ENCODE peak calls at places on chromosomes 7 and 10, in seven cellular contexts. Z, L, P, J, K, S and B are unnamed samples.
A peak's percentile ranks its signal among the peaks of the same experiment; 100 is the strongest.

GRCh38 chr10:8183241-8183704 is 128.8 kb downstream of the GATA3 start:
- DNase-seq in Z (peak; percentile 74), J (peak; percentile 11), P (no peak), L (no peak), S (no peak), K (no peak), B (no peak)

GRCh38 chr7:74375726-74376220 is 77.9 kb upstream of the GTF2IRD1 start:
- DNase-seq in Z (no peak), J (no peak), K (no peak), S (no peak), L (no peak), P (no peak), B (no peak)

GRCh38 chr10:11853468-11853867 is 30.3 kb downstream of the PROSER2 start:
- DNase-seq in P (no peak), L (no peak), K (no peak), Z (no peak), S (no peak), J (no peak), B (no peak)

GRCh38 chr7:70360557-70360956 is 762.3 kb downstream of the AUTS2 start:
- DNase-seq in P (no peak), J (no peak), S (no peak), L (no peak), K (no peak), Z (no peak), B (no peak)

GRCh38 chr10:96401036-96401435 is 42.2 kb upstream of the OPALIN start:
- DNase-seq in L (no peak), K (no peak), S (no peak), Z (no peak), J (no peak), P (no peak), B (no peak)

GRCh38 chr7:142859829-142860228 is 5.0 kb downstream of the EPHB6 start:
- DNase-seq in P (no peak), Z (peak; percentile 10), K (peak; percentile 86), S (peak; percentile 23), L (no peak), J (no peak), B (peak; percentile 55)

GRCh38 chr10:79242620-79243152 is 104.6 kb upstream of the PPIF start:
- DNase-seq in P (peak; percentile 81), J (peak; percentile 35), K (peak; percentile 72), S (peak; percentile 57), L (peak; percentile 56), Z (no peak), B (peak; percentile 22)

GRCh38 chr7:131480384-131481315 is 75.8 kb downstream of the PODXL start:
- DNase-seq in L (no peak), S (no peak), K (no peak), Z (peak; percentile 78), J (no peak), P (peak; percentile 69), B (no peak)

GRCh38 chr10:127715782-127716378 is 21.1 kb upstream of the FOXI2 start:
- DNase-seq in Z (no peak), P (peak; percentile 60), K (peak; percentile 28), J (no peak), S (no peak), L (no peak), B (no peak)

GRCh38 chr10:121662945-121663917 is 65.0 kb upstream of the FGFR2 start:
- DNase-seq in Z (no peak), K (no peak), P (peak; percentile 4), S (no peak), L (peak; percentile 6), J (no peak), B (no peak)

GRCh38 chr10:46556515-46557318 is at the start of gene GPRIN2:
- DNase-seq in J (no peak), L (no peak), Z (no peak), S (no peak), P (no peak), K (no peak), B (no peak)

GRCh38 chr7:111082351-111082750 is 8.6 kb upstream of the LRRN3 start:
- DNase-seq in L (no peak), K (no peak), P (no peak), J (no peak), Z (no peak), S (no peak), B (no peak)

GRCh38 chr7:4693749-4694148 is 11.7 kb downstream of the FOXK1 start:
- DNase-seq in Z (no peak), J (no peak), S (no peak), K (no peak), P (no peak), L (no peak), B (no peak)

GRCh38 chr10:10897400-10897799 is 120.3 kb upstream of the CELF2 start:
- DNase-seq in S (no peak), Z (no peak), K (peak; percentile 74), J (no peak), P (no peak), L (no peak), B (no peak)

GRCh38 chr7:149716007-149716931 is 57.1 kb downstream of the ZNF467 start:
- DNase-seq in K (no peak), S (no peak), L (no peak), P (no peak), Z (no peak), J (no peak), B (no peak)

GRCh38 chr7:1587738-1588137 is 17.9 kb upstream of the PSMG3 start:
- DNase-seq in Z (no peak), S (no peak), L (no peak), J (no peak), K (no peak), P (no peak), B (no peak)

GRCh38 chr7:17940302-17941170 is at the start of gene SNX13:
- DNase-seq in J (peak; percentile 76), P (peak; percentile 96), S (peak; percentile 82), K (peak; percentile 89), L (peak; percentile 90), Z (peak; percentile 82), B (peak; percentile 83)

GRCh38 chr7:82015751-82016150 is 245.9 kb upstream of the HGF start:
- DNase-seq in S (no peak), Z (no peak), K (peak; percentile 19), J (no peak), P (no peak), L (no peak), B (peak; percentile 18)

GRCh38 chr10:21495002-21495685 is 30.3 kb downstream of the SKIDA1 start:
- DNase-seq in S (no peak), J (no peak), K (peak; percentile 25), P (no peak), L (no peak), Z (no peak), B (no peak)

GRCh38 chr7:30472081-30472770 is 6.4 kb downstream of the NOD1 start:
- DNase-seq in P (peak; percentile 55), S (no peak), L (no peak), K (peak; percentile 34), Z (no peak), J (no peak), B (no peak)

GRCh38 chr7:71245038-71245437 is 113.1 kb downstream of the GALNT17 start:
- DNase-seq in Z (no peak), S (no peak), L (peak; percentile 36), K (no peak), J (no peak), P (no peak), B (no peak)

GRCh38 chr10:32790483-32790882 is 167.5 kb downstream of the ITGB1 start:
- DNase-seq in P (no peak), J (no peak), L (no peak), Z (no peak), S (no peak), K (peak; percentile 38), B (no peak)

GRCh38 chr7:33687601-33688000 is 217.7 kb upstream of the BMPER start:
- DNase-seq in K (no peak), Z (no peak), L (no peak), S (no peak), P (no peak), J (no peak), B (no peak)

GRCh38 chr7:25857376-25858067 is 294.5 kb upstream of the NFE2L3 start:
- DNase-seq in L (no peak), S (peak; percentile 65), J (no peak), Z (peak; percentile 37), K (peak; percentile 90), P (no peak), B (no peak)

GRCh38 chr10:107031981-107032699 is 132.4 kb downstream of the SORCS1 start:
- DNase-seq in S (no peak), Z (peak; percentile 48), P (no peak), L (no peak), J (no peak), K (no peak), B (no peak)

GRCh38 chr10:8073696-8074416 is 19.4 kb downstream of the GATA3 start:
- DNase-seq in P (no peak), S (no peak), Z (no peak), L (no peak), K (no peak), J (no peak), B (no peak)

GRCh38 chr10:13048762-13049161 is 47.2 kb upstream of the CCDC3 start:
- DNase-seq in Z (no peak), K (peak; percentile 22), L (no peak), S (no peak), P (no peak), J (no peak), B (no peak)

GRCh38 chr10:33406596-33406995 is 72.1 kb upstream of the NRP1 start:
- DNase-seq in P (no peak), K (no peak), L (no peak), Z (no peak), J (no peak), S (no peak), B (no peak)

GRCh38 chr7:123208793-123209192 is 9.0 kb upstream of the SLC13A1 start:
- DNase-seq in Z (peak; percentile 33), P (peak; percentile 16), S (no peak), L (no peak), J (no peak), K (peak; percentile 31), B (no peak)

GRCh38 chr7:101453617-101454016 is 90.9 kb downstream of the COL26A1 start:
- DNase-seq in S (no peak), K (no peak), L (no peak), Z (peak; percentile 57), J (no peak), P (no peak), B (no peak)

GRCh38 chr10:132202070-132202970 is 15.6 kb downstream of the DPYSL4 start:
- DNase-seq in P (no peak), J (no peak), S (no peak), Z (no peak), K (no peak), L (no peak), B (no peak)

GRCh38 chr10:102656026-102656425 is 11.7 kb downstream of the TRIM8 start:
- DNase-seq in S (no peak), J (no peak), P (no peak), K (no peak), L (no peak), Z (no peak), B (no peak)

GRCh38 chr10:29955308-29955935 is 104.0 kb downstream of the JCAD start:
- DNase-seq in P (no peak), L (no peak), S (no peak), J (no peak), K (peak; percentile 48), Z (peak; percentile 61), B (no peak)

GRCh38 chr10:22341190-22341935 is 3.9 kb upstream of the SPAG6 start:
- DNase-seq in L (no peak), P (peak; percentile 28), S (no peak), Z (peak; percentile 32), J (no peak), K (peak; percentile 40), B (no peak)